ENCODE peak calls at places on chromosomes 13 and 19, in four cellular contexts. C is cardiac muscle cell, Y is mammary epithelial cell, Z is thoracic aorta. V is an unnamed sample.

GRCh38 chr19:51364200-51365106 is 1.7 kb downstream of the ETFB start:
- DNase-seq in C (no peak), Y (peak), Z (no peak), V (no peak)

GRCh38 chr13:51585696-51586095 is 1.4 kb downstream of the WDFY2 start:
- DNase-seq in C (peak), Y (peak), Z (no peak), V (peak)

GRCh38 chr13:99655351-99656091 is 154.2 kb downstream of the TM9SF2 start:
- DNase-seq in C (no peak), Y (peak), Z (no peak), V (no peak)

GRCh38 chr19:31313291-31314030 is 35.8 kb downstream of the TSHZ3 start:
- DNase-seq in C (no peak), Y (no peak), Z (no peak), V (no peak)

GRCh38 chr19:56476671-56477428 is at the start of gene ZNF667:
- DNase-seq in C (peak), Y (peak), Z (peak), V (peak)

GRCh38 chr19:45564131-45564780 is 20.3 kb downstream of the OPA3 start:
- DNase-seq in C (no peak), Y (no peak), Z (no peak), V (no peak)

GRCh38 chr19:11137542-11138384 is 17.8 kb downstream of the SPC24 start:
- DNase-seq in C (peak), Y (peak), Z (peak), V (peak)

GRCh38 chr19:18856385-18857126 is 24.8 kb downstream of the UPF1 start:
- DNase-seq in C (peak), Y (peak), Z (no peak), V (peak)

GRCh38 chr19:7831452-7831851 is 1.4 kb downstream of the EVI5L start:
- DNase-seq in C (peak), Y (peak), Z (no peak), V (no peak)

GRCh38 chr13:103805771-103806170 is 739.6 kb upstream of the SLC10A2 start:
- DNase-seq in C (no peak), Y (no peak), Z (no peak), V (no peak)

GRCh38 chr13:102846261-102847015 is 606 bp downstream of the ERCC5 start:
- DNase-seq in C (peak), Y (peak), Z (no peak), V (peak)

GRCh38 chr13:59452189-59452588 is 711.5 kb downstream of the DIAPH3 start:
- DNase-seq in C (no peak), Y (no peak), Z (no peak), V (peak)

GRCh38 chr13:74193391-74193790 is 59.2 kb upstream of the KLF12 start:
- DNase-seq in C (no peak), Y (no peak), Z (no peak), V (no peak)

GRCh38 chr19:45442927-45443461 is 19.3 kb upstream of the ERCC1 start:
- DNase-seq in C (peak), Y (no peak), Z (no peak), V (peak)

GRCh38 chr19:35383536-35383935 is 12.7 kb downstream of the GPR42 start:
- DNase-seq in C (no peak), Y (no peak), Z (no peak), V (no peak)

GRCh38 chr19:49570138-49570856 is 10.1 kb downstream of the NOSIP start:
- DNase-seq in C (peak), Y (peak), Z (no peak), V (peak)

GRCh38 chr19:49573009-49573408 is 7.3 kb downstream of the NOSIP start:
- DNase-seq in C (no peak), Y (no peak), Z (no peak), V (peak)

GRCh38 chr19:49574206-49574755 is 6.1 kb downstream of the NOSIP start:
- DNase-seq in C (no peak), Y (no peak), Z (no peak), V (peak)

GRCh38 chr19:49573451-49573850 is 6.9 kb downstream of the NOSIP start:
- DNase-seq in C (no peak), Y (no peak), Z (no peak), V (no peak)

DNA sequence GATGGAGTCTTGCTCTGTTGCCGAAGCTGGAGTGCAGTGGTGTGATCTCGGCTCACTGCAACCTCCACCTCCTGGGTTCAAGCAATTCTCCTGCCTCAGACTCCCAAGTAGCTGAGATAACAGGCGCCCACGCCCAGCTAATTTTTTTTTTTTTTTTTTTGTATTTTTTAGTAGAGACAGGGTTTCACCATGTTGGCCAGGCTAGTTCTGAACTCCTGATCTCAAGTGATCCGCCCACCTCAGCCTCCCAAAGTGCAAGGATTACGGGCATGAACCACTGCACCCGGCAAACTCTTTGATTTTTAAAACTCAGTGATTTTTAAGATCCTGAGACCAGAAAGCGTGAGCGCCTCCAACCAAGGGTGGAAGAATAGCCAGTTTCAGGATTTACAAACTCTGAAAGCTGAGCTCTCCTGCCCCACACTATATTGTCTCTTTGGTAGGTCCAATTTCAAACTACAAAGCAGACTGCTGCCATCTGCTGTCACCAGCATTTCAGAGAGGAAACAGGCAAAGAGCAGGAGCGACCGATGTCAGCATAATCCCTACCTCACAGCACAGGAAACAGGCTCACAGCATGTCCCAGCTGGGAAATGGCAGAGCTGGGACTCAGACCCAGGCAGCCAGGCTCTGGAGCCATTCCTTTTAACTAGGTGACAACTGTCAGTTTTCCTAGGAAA is 9.2 kb downstream of the NOSIP start:
- DNase-seq in C (no peak), Y (no peak), Z (no peak), V (peak)
- H3K27ac ChIP-seq in C (peak), Y (no peak), Z (no peak), V (peak)

GRCh38 chr13:78476910-78477309 is 126.4 kb downstream of the POU4F1 start:
- DNase-seq in C (no peak), Y (no peak), Z (no peak), V (no peak)
- H3K4me3 ChIP-seq in C (no peak), Y (no peak), Z (no peak), V (no peak)

DNA sequence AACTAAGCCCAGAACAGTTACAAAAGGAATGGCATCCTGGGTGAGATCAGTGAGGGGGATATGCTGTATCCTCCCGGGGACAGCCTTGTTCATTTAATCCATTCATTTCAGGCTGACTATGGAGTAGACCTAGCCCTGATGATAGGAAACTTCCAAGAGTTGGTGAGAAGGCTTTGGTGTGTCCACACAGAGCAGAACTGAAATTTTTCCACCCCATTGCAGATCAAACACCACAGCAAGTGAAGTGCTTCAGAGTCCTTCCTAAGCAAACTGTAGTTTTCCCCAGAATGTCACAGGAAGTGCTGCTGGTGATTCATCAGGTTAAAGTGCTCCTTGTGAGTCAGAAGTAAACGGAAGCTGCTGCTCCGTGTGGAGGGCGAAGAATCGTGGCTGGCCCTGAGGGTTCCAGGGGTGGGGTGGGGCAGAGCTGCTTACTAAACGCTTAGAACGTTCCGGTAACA is 113.2 kb downstream of the TEX26 start:
- DNase-seq in C (peak), Y (peak), Z (peak), V (peak)
- H3K27ac ChIP-seq in C (no peak), Y (peak), Z (peak), V (peak)

GRCh38 chr19:3099347-3100145 is 5.4 kb downstream of the GNA11 start:
- DNase-seq in C (no peak), Y (no peak), Z (no peak), V (no peak)

GRCh38 chr19:3100331-3100730 is 6.2 kb downstream of the GNA11 start:
- DNase-seq in C (no peak), Y (no peak), Z (no peak), V (no peak)

GRCh38 chr19:3097442-3097871 is 3.3 kb downstream of the GNA11 start:
- DNase-seq in C (no peak), Y (peak), Z (no peak), V (no peak)

GRCh38 chr19:3098141-3098514 is 4.0 kb downstream of the GNA11 start:
- DNase-seq in C (no peak), Y (peak), Z (no peak), V (no peak)

DNA sequence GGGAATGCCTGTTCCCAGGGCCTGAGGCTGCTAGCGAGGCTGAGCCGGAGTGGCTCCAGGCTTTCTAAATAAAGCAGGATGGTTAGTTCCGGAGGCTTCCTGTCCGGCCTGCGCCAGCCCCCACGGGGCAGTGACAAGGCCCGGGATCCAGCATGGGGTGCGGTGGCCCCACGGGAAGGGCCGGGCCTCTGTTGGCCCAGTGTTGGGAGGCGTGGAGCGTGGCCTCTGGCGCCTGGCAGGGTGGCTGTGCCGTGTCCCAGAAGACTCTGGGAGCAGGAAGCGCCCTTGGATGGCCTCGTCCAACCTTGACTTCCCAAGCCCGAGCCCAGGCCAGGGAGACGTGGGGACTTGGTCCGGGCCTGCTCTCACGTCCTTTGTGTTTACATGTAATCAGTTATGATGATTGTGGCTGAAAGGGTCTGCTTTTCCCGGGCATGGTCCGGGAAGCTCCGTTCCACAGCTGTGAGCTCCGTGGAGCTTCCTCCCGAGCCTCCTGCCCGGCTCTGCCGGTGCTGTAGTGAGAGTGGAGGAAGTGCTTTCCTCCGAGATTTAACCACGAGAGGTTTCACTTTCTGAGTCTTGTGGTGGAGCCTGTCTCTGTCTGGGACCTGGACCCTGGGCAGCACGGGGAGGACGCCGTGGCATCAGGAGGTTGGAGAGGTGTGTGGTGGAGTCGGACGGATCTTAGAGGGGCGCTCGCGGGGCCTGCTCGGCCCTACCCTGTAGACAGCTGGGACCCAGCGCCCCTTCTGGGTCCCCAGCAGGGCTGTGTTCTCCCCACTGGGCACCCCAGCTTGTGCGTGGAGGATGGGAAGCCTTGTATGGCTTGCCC is 4.6 kb downstream of the GNA11 start:
- DNase-seq in C (peak), Y (peak), Z (no peak), V (no peak)
- H3K4me3 ChIP-seq in C (no peak), Y (peak), Z (peak), V (no peak)

GRCh38 chr13:44697058-44697457 is 120.9 kb upstream of the TSC22D1 start:
- DNase-seq in C (no peak), Y (no peak), Z (no peak), V (no peak)
- H3K27ac ChIP-seq in C (no peak), Y (no peak), Z (no peak), V (no peak)

GRCh38 chr19:48635966-48636858 is 967 bp downstream of the DBP start:
- DNase-seq in C (no peak), Y (no peak), Z (no peak), V (no peak)

GRCh38 chr19:48636859-48637448 is at the start of gene DBP:
- DNase-seq in C (no peak), Y (no peak), Z (no peak), V (no peak)

GRCh38 chr19:48634424-48635262 is 2.5 kb downstream of the DBP start:
- DNase-seq in C (peak), Y (peak), Z (peak), V (peak)

GRCh38 chr19:48634036-48634342 is 3.2 kb downstream of the DBP start:
- DNase-seq in C (no peak), Y (no peak), Z (no peak), V (no peak)

DNA sequence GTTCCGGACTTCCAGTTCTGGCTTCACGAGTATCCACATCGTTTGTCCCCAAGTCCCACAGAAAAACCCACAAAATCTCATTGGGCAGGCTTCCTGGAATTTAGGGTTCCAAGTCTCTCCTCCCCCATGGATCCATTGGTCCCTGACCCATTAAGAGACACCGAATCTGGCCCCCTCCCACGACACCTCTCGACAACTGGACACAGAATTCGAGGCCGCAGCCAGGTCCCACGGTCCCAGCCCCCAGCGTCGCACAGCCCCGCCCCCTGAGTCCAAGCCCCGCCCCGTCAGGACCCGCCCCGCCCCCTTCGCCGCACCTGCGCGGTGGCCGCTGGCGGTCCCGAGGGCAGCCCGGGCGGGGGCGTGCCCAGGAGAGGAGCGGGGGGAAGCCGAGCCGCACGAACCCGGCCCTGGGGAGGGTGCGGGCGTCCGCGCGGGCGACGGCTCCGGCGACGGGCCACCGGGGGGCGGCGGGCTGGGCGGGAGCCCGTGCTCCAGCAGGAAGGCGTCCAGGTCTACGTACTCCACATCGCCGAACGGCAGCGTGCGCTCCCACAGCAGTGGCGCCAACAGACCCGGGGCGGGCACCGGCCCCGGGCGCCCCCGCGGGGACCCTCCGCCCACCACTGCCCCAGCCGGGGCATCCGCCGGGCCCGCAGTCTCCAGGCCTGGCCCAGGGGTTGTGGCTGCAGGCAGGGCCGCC is 1.8 kb downstream of the DBP start:
- DNase-seq in C (peak), Y (no peak), Z (no peak), V (peak)
- H3K4me3 ChIP-seq in C (peak), Y (peak), Z (peak), V (peak)

GRCh38 chr19:55166530-55167268 is at the start of gene DNAAF3:
- DNase-seq in C (peak), Y (peak), Z (peak), V (peak)
- H3K27ac ChIP-seq in C (peak), Y (peak), Z (no peak), V (no peak)